ENCODE peak calls at places on chromosome 3, in four cellular contexts. N, S, Z and V are unnamed samples.

GRCh38 chr3:185824467-185825378 is at the start of gene IGF2BP2:
- DNase-seq in N (no peak), S (no peak), Z (peak), V (peak)

GRCh38 chr3:49724586-49724985 is 835 bp upstream of the GMPPB start:
- DNase-seq in N (no peak), S (no peak), Z (no peak), V (no peak)

GRCh38 chr3:59862686-59863085 is 812.9 kb upstream of the CFAP20DC start:
- DNase-seq in N (no peak), S (no peak), Z (no peak), V (no peak)

GRCh38 chr3:114597012-114597411 is 303.2 kb downstream of the TIGIT start:
- DNase-seq in N (no peak), S (no peak), Z (no peak), V (no peak)

GRCh38 chr3:150073031-150073430 is 102.3 kb upstream of the PFN2 start:
- DNase-seq in N (no peak), S (no peak), Z (no peak), V (no peak)

GRCh38 chr3:48661501-48662139 is 1.1 kb downstream of the CELSR3 start:
- DNase-seq in N (no peak), S (no peak), Z (peak), V (peak)

GRCh38 chr3:43410575-43410974 is 124.2 kb downstream of the SNRK start:
- DNase-seq in N (no peak), S (no peak), Z (no peak), V (no peak)

GRCh38 chr3:121894191-121894990 is at the start of gene SLC15A2:
- DNase-seq in N (no peak), S (no peak), Z (no peak), V (no peak)

GRCh38 chr3:167854846-167855245 is 119.3 kb downstream of the SERPINI1 start:
- DNase-seq in N (no peak), S (no peak), Z (no peak), V (no peak)

GRCh38 chr3:31878231-31878838 is 102.7 kb downstream of the OSBPL10 start:
- DNase-seq in N (no peak), S (peak), Z (no peak), V (no peak)

GRCh38 chr3:172040976-172041963 is 1.9 kb downstream of the FNDC3B start:
- DNase-seq in N (no peak), S (no peak), Z (peak), V (no peak)

GRCh38 chr3:114144909-114145688 is 33.8 kb downstream of the DRD3 start:
- DNase-seq in N (no peak), S (peak), Z (peak), V (no peak)

GRCh38 chr3:127454968-127455367 is 135.6 kb downstream of the TPRA1 start:
- DNase-seq in N (no peak), S (no peak), Z (no peak), V (no peak)